ENCODE peak calls at places on chromosomes 1 and 21, in six cellular contexts. One of them, this sample, is unnamed. For H3K4me1, the result is how much of the 10 kb centered on the place peaks cover.

GRCh38 chr1:23337869-23338268 is 6.2 kb downstream of the HNRNPR start:
- DNase-seq in A549: no peak
- DNase-seq in OCI-LY7: no peak
- DNase-seq in psoas muscle: no peak
- DNase-seq in stomach: no peak
- DNase-seq in left ventricle myocardium inferior: no peak
- DNase-seq in this sample: no peak

GRCh38 chr1:245771521-245772281 is 616.9 kb downstream of the KIF26B start:
- DNase-seq in A549: peak
- DNase-seq in OCI-LY7: no peak
- DNase-seq in psoas muscle: no peak
- DNase-seq in stomach: no peak
- DNase-seq in left ventricle myocardium inferior: no peak
- DNase-seq in this sample: no peak

GRCh38 chr21:39781331-39781730 is 36.3 kb downstream of the IGSF5 start:
- DNase-seq in A549: no peak
- DNase-seq in OCI-LY7: no peak
- DNase-seq in psoas muscle: no peak
- DNase-seq in stomach: no peak
- DNase-seq in left ventricle myocardium inferior: no peak
- DNase-seq in this sample: no peak

GRCh38 chr1:156676450-156676819 is 772 bp downstream of the NES start:
- DNase-seq in A549: no peak
- DNase-seq in OCI-LY7: no peak
- DNase-seq in psoas muscle: no peak
- DNase-seq in stomach: no peak
- DNase-seq in left ventricle myocardium inferior: no peak
- DNase-seq in this sample: no peak

GRCh38 chr1:32859915-32860314 is 10.8 kb downstream of the FNDC5 start:
- DNase-seq in A549: no peak
- DNase-seq in OCI-LY7: no peak
- DNase-seq in psoas muscle: no peak
- DNase-seq in stomach: no peak
- DNase-seq in left ventricle myocardium inferior: no peak
- DNase-seq in this sample: no peak

GRCh38 chr1:40848530-40849189 is 13.5 kb downstream of the CITED4 start:
- DNase-seq in A549: peak
- DNase-seq in OCI-LY7: peak
- DNase-seq in psoas muscle: peak
- DNase-seq in stomach: peak
- DNase-seq in left ventricle myocardium inferior: peak
- DNase-seq in this sample: no peak

GRCh38 chr1:235642943-235643371 is 6.6 kb downstream of the GNG4 start:
- DNase-seq in A549: no peak
- DNase-seq in OCI-LY7: no peak
- DNase-seq in psoas muscle: no peak
- DNase-seq in stomach: no peak
- DNase-seq in left ventricle myocardium inferior: no peak
- DNase-seq in this sample: no peak

GRCh38 chr1:161379071-161379470 is 11.4 kb upstream of the CFAP126 start:
- DNase-seq in A549: no peak
- DNase-seq in OCI-LY7: no peak
- DNase-seq in psoas muscle: peak
- DNase-seq in stomach: no peak
- DNase-seq in left ventricle myocardium inferior: peak
- DNase-seq in this sample: peak

GRCh38 chr1:225709101-225709500 is 56.2 kb upstream of the ENAH start:
- DNase-seq in A549: no peak
- DNase-seq in OCI-LY7: no peak
- DNase-seq in psoas muscle: no peak
- DNase-seq in stomach: no peak
- DNase-seq in left ventricle myocardium inferior: no peak
- DNase-seq in this sample: no peak

GRCh38 chr1:9314711-9315379 is 22.2 kb downstream of the SPSB1 start:
- DNase-seq in A549: no peak
- DNase-seq in OCI-LY7: no peak
- DNase-seq in psoas muscle: no peak
- DNase-seq in stomach: no peak
- DNase-seq in left ventricle myocardium inferior: no peak
- DNase-seq in this sample: no peak
- H3K4me1 ChIP-seq in A549: half or more
- H3K4me1 ChIP-seq in OCI-LY7: under half
- H3K4me1 ChIP-seq in psoas muscle: under half
- H3K4me1 ChIP-seq in stomach: half or more
- H3K4me1 ChIP-seq in left ventricle myocardium inferior: under half
- H3K4me1 ChIP-seq in this sample: under half

GRCh38 chr1:191696371-191696770 is 461.9 kb upstream of the RGS18 start:
- DNase-seq in A549: no peak
- DNase-seq in OCI-LY7: no peak
- DNase-seq in psoas muscle: no peak
- DNase-seq in stomach: no peak
- DNase-seq in left ventricle myocardium inferior: no peak
- DNase-seq in this sample: no peak
- H3K4me1 ChIP-seq in A549: under half
- H3K4me1 ChIP-seq in OCI-LY7: under half
- H3K4me1 ChIP-seq in psoas muscle: under half
- H3K4me1 ChIP-seq in stomach: under half
- H3K4me1 ChIP-seq in left ventricle myocardium inferior: under half
- H3K4me1 ChIP-seq in this sample: under half

DNA sequence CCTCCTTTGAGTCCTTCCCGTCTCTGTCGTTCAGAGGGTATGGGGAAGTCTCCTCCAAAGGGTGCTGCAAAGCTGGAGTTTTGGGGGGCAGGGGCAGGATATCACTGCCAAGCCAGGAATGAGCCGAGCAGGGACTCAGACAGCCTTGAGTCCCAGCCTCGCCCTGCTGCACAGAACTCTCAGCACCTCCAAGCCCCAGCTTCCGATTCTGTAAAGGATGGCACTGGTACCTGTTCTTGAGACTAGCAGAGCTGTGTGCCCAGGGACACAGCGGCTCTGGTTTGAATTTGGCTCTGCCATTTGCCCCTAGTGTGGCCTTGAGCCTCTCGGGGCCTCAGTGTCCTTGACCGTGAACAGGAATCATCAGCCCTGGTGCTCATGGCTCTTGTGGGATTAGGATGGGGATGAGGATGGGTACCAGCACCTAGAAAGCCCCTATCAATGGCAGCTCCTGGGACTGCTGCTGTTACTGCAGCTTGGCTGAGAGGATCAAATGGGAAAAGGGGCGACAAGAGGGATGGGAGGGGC is 1.5 kb upstream of the FBLIM1 start:
- DNase-seq in A549: no peak
- DNase-seq in OCI-LY7: no peak
- DNase-seq in psoas muscle: no peak
- DNase-seq in stomach: no peak
- DNase-seq in left ventricle myocardium inferior: no peak
- DNase-seq in this sample: no peak
- H3K4me1 ChIP-seq in A549: under half
- H3K4me1 ChIP-seq in OCI-LY7: under half
- H3K4me1 ChIP-seq in psoas muscle: under half
- H3K4me1 ChIP-seq in stomach: half or more
- H3K4me1 ChIP-seq in left ventricle myocardium inferior: half or more
- H3K4me1 ChIP-seq in this sample: under half

GRCh38 chr21:33133912-33134311 is 64.0 kb downstream of the OLIG1 start:
- DNase-seq in A549: no peak
- DNase-seq in OCI-LY7: no peak
- DNase-seq in psoas muscle: no peak
- DNase-seq in stomach: no peak
- DNase-seq in left ventricle myocardium inferior: no peak
- DNase-seq in this sample: no peak

GRCh38 chr21:33140288-33140687 is 70.3 kb downstream of the OLIG1 start:
- DNase-seq in A549: no peak
- DNase-seq in OCI-LY7: no peak
- DNase-seq in psoas muscle: no peak
- DNase-seq in stomach: no peak
- DNase-seq in left ventricle myocardium inferior: no peak
- DNase-seq in this sample: no peak

GRCh38 chr21:33135925-33136324 is 66.0 kb downstream of the OLIG1 start:
- DNase-seq in A549: no peak
- DNase-seq in OCI-LY7: no peak
- DNase-seq in psoas muscle: no peak
- DNase-seq in stomach: no peak
- DNase-seq in left ventricle myocardium inferior: no peak
- DNase-seq in this sample: no peak

GRCh38 chr21:33136898-33137502 is 67.1 kb downstream of the OLIG1 start:
- DNase-seq in A549: no peak
- DNase-seq in OCI-LY7: no peak
- DNase-seq in psoas muscle: no peak
- DNase-seq in stomach: no peak
- DNase-seq in left ventricle myocardium inferior: no peak
- DNase-seq in this sample: no peak

GRCh38 chr21:33139084-33139483 is 69.1 kb downstream of the OLIG1 start:
- DNase-seq in A549: no peak
- DNase-seq in OCI-LY7: no peak
- DNase-seq in psoas muscle: no peak
- DNase-seq in stomach: no peak
- DNase-seq in left ventricle myocardium inferior: no peak
- DNase-seq in this sample: no peak
- H3K4me1 ChIP-seq in A549: under half
- H3K4me1 ChIP-seq in OCI-LY7: under half
- H3K4me1 ChIP-seq in psoas muscle: under half
- H3K4me1 ChIP-seq in stomach: under half
- H3K4me1 ChIP-seq in left ventricle myocardium inferior: under half
- H3K4me1 ChIP-seq in this sample: under half

GRCh38 chr1:39393645-39394044 is 97.8 kb upstream of the BMP8A start:
- DNase-seq in A549: no peak
- DNase-seq in OCI-LY7: no peak
- DNase-seq in psoas muscle: no peak
- DNase-seq in stomach: no peak
- DNase-seq in left ventricle myocardium inferior: no peak
- DNase-seq in this sample: no peak
- H3K4me1 ChIP-seq in A549: half or more
- H3K4me1 ChIP-seq in OCI-LY7: under half
- H3K4me1 ChIP-seq in psoas muscle: half or more
- H3K4me1 ChIP-seq in stomach: half or more
- H3K4me1 ChIP-seq in left ventricle myocardium inferior: half or more
- H3K4me1 ChIP-seq in this sample: under half

GRCh38 chr1:217333939-217334338 is 297.0 kb downstream of the GPATCH2 start:
- DNase-seq in A549: peak
- DNase-seq in OCI-LY7: peak
- DNase-seq in psoas muscle: no peak
- DNase-seq in stomach: no peak
- DNase-seq in left ventricle myocardium inferior: no peak
- DNase-seq in this sample: no peak

GRCh38 chr1:217327901-217328300 is 303.0 kb downstream of the GPATCH2 start:
- DNase-seq in A549: no peak
- DNase-seq in OCI-LY7: no peak
- DNase-seq in psoas muscle: no peak
- DNase-seq in stomach: no peak
- DNase-seq in left ventricle myocardium inferior: no peak
- DNase-seq in this sample: no peak

GRCh38 chr1:217331698-217332097 is 299.2 kb downstream of the GPATCH2 start:
- DNase-seq in A549: no peak
- DNase-seq in OCI-LY7: no peak
- DNase-seq in psoas muscle: no peak
- DNase-seq in stomach: no peak
- DNase-seq in left ventricle myocardium inferior: no peak
- DNase-seq in this sample: no peak

GRCh38 chr1:217336724-217337123 is 294.2 kb downstream of the GPATCH2 start:
- DNase-seq in A549: no peak
- DNase-seq in OCI-LY7: no peak
- DNase-seq in psoas muscle: no peak
- DNase-seq in stomach: no peak
- DNase-seq in left ventricle myocardium inferior: no peak
- DNase-seq in this sample: no peak

DNA sequence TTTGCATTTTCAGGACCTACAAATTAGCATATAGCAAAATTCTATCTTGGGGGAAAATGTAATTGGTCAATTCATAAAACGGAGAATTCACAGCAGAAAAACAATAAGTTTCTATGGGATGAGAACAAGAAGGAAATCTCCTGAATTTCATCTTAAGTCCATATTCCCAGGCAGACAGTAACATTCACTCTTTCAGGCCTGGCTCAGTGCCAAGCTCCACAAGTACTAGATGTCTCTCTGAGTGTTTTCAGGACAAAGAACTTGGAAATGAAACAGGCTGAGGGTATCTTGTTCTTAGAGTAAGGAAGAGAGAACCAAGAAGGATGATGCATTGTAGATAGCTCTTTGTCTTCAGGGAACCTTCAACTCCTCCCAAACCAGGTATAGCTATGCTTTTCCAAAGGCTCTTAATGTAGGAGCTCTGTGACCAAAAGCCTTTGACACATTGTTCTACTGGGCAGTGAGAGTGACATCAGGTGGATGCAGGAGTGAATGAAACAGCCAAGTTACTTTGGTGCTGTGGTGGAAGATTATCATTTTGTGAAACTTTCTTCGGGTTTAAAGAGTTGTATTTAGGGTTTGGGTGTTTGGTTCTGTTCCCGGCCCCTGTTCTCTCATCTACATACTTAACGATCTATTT is 298.3 kb downstream of the GPATCH2 start:
- DNase-seq in A549: no peak
- DNase-seq in OCI-LY7: no peak
- DNase-seq in psoas muscle: no peak
- DNase-seq in stomach: peak
- DNase-seq in left ventricle myocardium inferior: peak
- DNase-seq in this sample: no peak
- H3K4me1 ChIP-seq in A549: under half
- H3K4me1 ChIP-seq in OCI-LY7: under half
- H3K4me1 ChIP-seq in psoas muscle: under half
- H3K4me1 ChIP-seq in stomach: under half
- H3K4me1 ChIP-seq in left ventricle myocardium inferior: under half
- H3K4me1 ChIP-seq in this sample: under half

GRCh38 chr1:59444520-59444919 is 147.6 kb downstream of the FGGY start:
- DNase-seq in A549: no peak
- DNase-seq in OCI-LY7: no peak
- DNase-seq in psoas muscle: no peak
- DNase-seq in stomach: no peak
- DNase-seq in left ventricle myocardium inferior: no peak
- DNase-seq in this sample: no peak
- H3K4me1 ChIP-seq in A549: under half
- H3K4me1 ChIP-seq in OCI-LY7: under half
- H3K4me1 ChIP-seq in psoas muscle: half or more
- H3K4me1 ChIP-seq in stomach: under half
- H3K4me1 ChIP-seq in left ventricle myocardium inferior: half or more
- H3K4me1 ChIP-seq in this sample: under half

DNA sequence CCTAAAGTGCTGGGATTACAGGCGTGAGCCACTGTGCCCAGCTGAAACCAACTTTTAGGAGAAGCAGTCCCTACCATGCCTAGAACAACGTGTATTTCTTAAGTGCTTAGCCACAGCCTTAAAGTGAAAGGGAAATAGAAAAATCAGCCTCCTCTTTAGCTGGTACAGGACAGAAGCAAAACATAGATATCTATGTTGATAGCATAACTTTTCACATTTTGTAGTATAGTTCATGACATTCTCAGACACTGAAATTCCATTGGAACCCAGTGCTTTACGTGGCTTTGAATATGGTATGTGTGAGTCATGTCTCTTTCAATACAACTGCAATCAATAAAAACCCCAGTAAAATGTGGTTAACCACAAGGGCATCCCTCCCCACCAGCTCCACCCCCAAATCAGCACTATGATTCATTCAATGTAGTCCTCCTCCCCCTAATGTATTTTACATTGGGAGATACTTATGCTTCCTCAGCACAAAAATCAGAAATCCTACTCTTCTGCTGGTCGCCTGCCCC is 32.1 kb downstream of the TGFB2 start:
- DNase-seq in A549: peak
- DNase-seq in OCI-LY7: no peak
- DNase-seq in psoas muscle: no peak
- DNase-seq in stomach: no peak
- DNase-seq in left ventricle myocardium inferior: no peak
- DNase-seq in this sample: no peak
- H3K4me1 ChIP-seq in A549: half or more
- H3K4me1 ChIP-seq in OCI-LY7: under half
- H3K4me1 ChIP-seq in psoas muscle: under half
- H3K4me1 ChIP-seq in stomach: half or more
- H3K4me1 ChIP-seq in left ventricle myocardium inferior: under half
- H3K4me1 ChIP-seq in this sample: under half